ENCODE peak calls at places on chromosomes 2 and 18, in six cellular contexts. H is GM13977, J is stomach, L is pancreas, Y is bronchial epithelial cell, Z is body of pancreas. U is an unnamed sample.

GRCh38 chr2:230658877-230659652 is 53.6 kb upstream of the CAB39 start:
- DNase-seq in H (peak; percentile 75), J (no peak), L (no peak), Z (no peak), Y (no peak), U (no peak)

GRCh38 chr18:57497372-57498294 is 62.5 kb downstream of the ONECUT2 start:
- DNase-seq in H (no peak), Y (peak; percentile 30), L (no peak), Z (no peak), J (no peak), U (peak; percentile 72)

GRCh38 chr2:52074139-52074719 is 1042.3 kb upstream of the NRXN1 start:
- DNase-seq in L (no peak), J (no peak), Y (no peak), Z (no peak), H (no peak), U (no peak)

GRCh38 chr2:238476258-238476657 is 49.5 kb downstream of the ASB1 start:
- DNase-seq in Z (no peak), J (no peak), Y (no peak), L (no peak), H (no peak), U (no peak)

GRCh38 chr2:216057688-216058193 is 23.9 kb downstream of the PECR start:
- DNase-seq in H (peak; percentile 71), Y (peak; percentile 70), Z (peak; percentile 29), L (peak; percentile 26), J (peak; percentile 40), U (no peak)

GRCh38 chr2:48795065-48795464 is 39.5 kb upstream of the LHCGR start:
- DNase-seq in L (no peak), H (no peak), Z (no peak), J (no peak), Y (no peak), U (no peak)

GRCh38 chr18:11871501-11871900 is 20.3 kb downstream of the CHMP1B start:
- DNase-seq in Y (peak; percentile 48), H (peak; percentile 57), L (no peak), J (no peak), Z (no peak), U (no peak)

GRCh38 chr18:8657873-8658521 is 47.4 kb upstream of the MTCL1 start:
- DNase-seq in Z (peak; percentile 27), L (no peak), H (no peak), Y (peak; percentile 75), J (no peak), U (peak; percentile 11)

GRCh38 chr2:211867845-211868361 is 670.7 kb downstream of the ERBB4 start:
- DNase-seq in Y (peak; percentile 73), J (no peak), H (peak; percentile 8), L (no peak), Z (no peak), U (peak; percentile 33)

GRCh38 chr2:239278941-239279365 is 121.9 kb downstream of the HDAC4 start:
- DNase-seq in J (no peak), Z (no peak), Y (peak; percentile 23), H (no peak), L (no peak), U (peak; percentile 63)

GRCh38 chr18:54254265-54254758 is 15.0 kb upstream of the POLI start:
- DNase-seq in Z (peak; percentile 64), Y (peak; percentile 87), L (peak; percentile 34), H (no peak), J (no peak), U (peak; percentile 60)

GRCh38 chr18:45249306-45249705 is 366.0 kb upstream of the SLC14A2 start:
- DNase-seq in Z (no peak), Y (no peak), J (no peak), H (no peak), L (no peak), U (no peak)

GRCh38 chr2:237726401-237726830 is 72.2 kb upstream of the RBM44 start:
- DNase-seq in H (no peak), Y (peak; percentile 68), J (peak; percentile 65), L (peak; percentile 53), Z (peak; percentile 70), U (peak; percentile 67)

GRCh38 chr2:224669449-224669848 is 46.7 kb downstream of the CCDC195 start:
- DNase-seq in Z (no peak), H (no peak), Y (no peak), L (no peak), J (no peak), U (no peak)

GRCh38 chr2:226378733-226379132 is 420.9 kb downstream of the IRS1 start:
- DNase-seq in Z (no peak), J (no peak), H (no peak), L (peak; percentile 17), Y (peak; percentile 61), U (no peak)

GRCh38 chr2:152421521-152422367 is 86.8 kb downstream of the FMNL2 start:
- DNase-seq in J (peak; percentile 42), Y (peak; percentile 99), H (no peak), Z (peak; percentile 57), L (peak; percentile 38), U (peak; percentile 98)

GRCh38 chr2:3692375-3692774 is 11.0 kb upstream of the DCDC2C start:
- DNase-seq in Y (peak; percentile 45), L (no peak), Z (no peak), J (no peak), H (no peak), U (peak; percentile 48)

GRCh38 chr2:239166201-239166834 is 234.5 kb downstream of the HDAC4 start:
- DNase-seq in H (no peak), Z (no peak), L (peak; percentile 10), J (no peak), Y (no peak), U (no peak)

GRCh38 chr2:113240915-113241911 is 37.5 kb downstream of the PAX8 start:
- DNase-seq in Y (peak; percentile 100), Z (peak; percentile 31), L (no peak), H (no peak), J (peak; percentile 56), U (peak; percentile 100)

GRCh38 chr2:225233234-225233633 is 166.3 kb upstream of the NYAP2 start:
- DNase-seq in Y (peak; percentile 13), Z (no peak), J (no peak), L (no peak), H (no peak), U (no peak)

GRCh38 chr2:2165135-2165534 is 165.9 kb downstream of the MYT1L start:
- DNase-seq in Z (no peak), H (no peak), L (no peak), Y (no peak), J (no peak), U (no peak)

GRCh38 chr2:133641497-133641896 is 73.2 kb upstream of the NCKAP5 start:
- DNase-seq in Y (peak; percentile 99), Z (no peak), J (peak; percentile 47), L (no peak), H (no peak), U (peak; percentile 4)

GRCh38 chr2:1748741-1749488 is 4.6 kb upstream of the PXDN start:
- DNase-seq in H (no peak), L (no peak), J (peak; percentile 17), Z (no peak), Y (no peak), U (no peak)

GRCh38 chr18:35248429-35248828 is 7.6 kb downstream of the ZNF397 start:
- DNase-seq in Z (no peak), J (no peak), L (no peak), H (no peak), Y (no peak), U (no peak)

GRCh38 chr2:128644745-128645256 is 326.1 kb upstream of the HS6ST1 start:
- DNase-seq in L (peak; percentile 8), Y (peak; percentile 1), Z (no peak), J (peak; percentile 3), H (no peak), U (no peak)
- TF ChIP-seq CTCF in L (no peak), Y (no peak), Z (no peak), J (no peak), H (no peak), U (no peak)

DNA sequence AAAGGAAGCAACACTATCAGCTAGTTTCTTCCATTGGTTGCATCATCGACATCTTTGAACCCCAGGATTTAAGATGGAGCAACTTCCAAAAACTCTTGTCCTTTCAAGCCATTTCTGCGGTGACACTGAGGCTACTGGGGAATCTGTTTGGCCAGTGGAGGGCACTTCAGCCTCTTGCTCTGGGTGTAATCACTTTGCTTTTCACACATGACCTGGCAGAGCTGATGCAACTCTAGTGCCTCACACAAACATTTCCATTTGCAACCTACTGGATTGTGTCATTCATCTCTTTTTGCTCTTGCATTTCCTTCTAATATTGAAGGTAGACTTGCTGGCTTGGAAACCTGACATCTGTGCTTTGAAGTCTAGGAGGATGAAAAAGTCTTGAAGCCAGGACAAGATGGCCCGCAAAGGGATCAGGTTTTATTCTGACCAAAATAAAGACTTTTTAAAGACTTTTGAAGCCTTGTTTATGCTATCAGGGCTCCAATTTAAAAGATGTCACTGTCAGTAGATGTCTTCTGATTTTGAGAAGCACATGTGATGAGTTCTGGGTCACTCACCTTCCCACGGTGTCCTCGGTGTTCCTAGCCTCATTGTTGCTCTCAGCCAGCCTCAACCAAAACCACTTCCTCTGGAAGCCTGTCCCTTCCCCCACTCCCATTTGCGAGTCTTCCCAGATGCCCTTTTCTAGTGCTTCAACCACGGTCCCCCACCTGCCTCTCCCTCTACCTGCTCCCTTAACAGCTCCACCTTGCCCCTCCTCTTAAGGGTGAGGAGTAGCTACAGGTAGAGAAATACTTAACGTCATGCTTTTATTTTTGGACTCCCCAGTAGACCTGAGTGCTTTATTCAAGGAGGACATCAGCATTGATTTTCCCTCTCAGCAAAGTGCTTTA is 69.7 kb upstream of the KCNE4 start:
- DNase-seq in J (peak; percentile 56), Y (peak; percentile 70), Z (peak; percentile 76), L (peak; percentile 61), H (no peak), U (peak; percentile 85)
- TF ChIP-seq CTCF in J (no peak), Y (peak; percentile 72), Z (peak; percentile 46), L (peak; percentile 33), H (no peak), U (peak; percentile 47)

GRCh38 chr2:149486664-149487063 is 100.9 kb downstream of the MMADHC start:
- DNase-seq in L (no peak), H (no peak), J (no peak), Y (no peak), Z (no peak), U (no peak)

GRCh38 chr2:149489452-149489851 is 98.1 kb downstream of the MMADHC start:
- DNase-seq in H (no peak), J (no peak), Z (no peak), Y (no peak), L (no peak), U (no peak)

GRCh38 chr2:149490296-149490695 is 97.3 kb downstream of the MMADHC start:
- DNase-seq in J (no peak), H (no peak), Z (no peak), Y (no peak), L (no peak), U (peak; percentile 12)

GRCh38 chr2:149488719-149489440 is 98.7 kb downstream of the MMADHC start:
- DNase-seq in Y (no peak), H (no peak), J (no peak), Z (no peak), L (no peak), U (no peak)

DNA sequence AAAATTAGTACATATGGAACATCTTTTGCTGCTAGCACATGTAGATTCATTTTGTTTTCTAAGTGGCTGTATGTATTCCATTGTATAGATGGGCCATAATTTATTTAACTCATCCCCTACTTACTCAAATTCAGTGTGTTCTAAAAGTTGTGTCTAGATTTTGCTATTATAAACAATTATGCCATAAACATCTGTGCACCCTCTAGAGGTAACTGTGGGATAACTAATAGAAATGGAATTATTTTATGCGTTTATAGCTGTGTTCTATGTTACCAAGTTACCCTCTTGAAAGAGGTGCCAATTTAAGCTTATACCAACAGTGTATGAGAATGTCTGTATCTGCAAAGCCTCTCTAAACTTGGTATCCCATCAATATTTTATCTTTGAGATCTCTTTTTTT is 100.4 kb downstream of the MMADHC start:
- DNase-seq in Z (no peak), J (no peak), L (no peak), Y (no peak), H (no peak), U (no peak)
- TF ChIP-seq CTCF in Z (no peak), J (no peak), L (no peak), Y (no peak), H (no peak), U (peak; percentile 29)

GRCh38 chr2:127157651-127158460 is 50.9 kb upstream of the BIN1 start:
- DNase-seq in Y (no peak), J (peak; percentile 20), L (no peak), H (no peak), Z (no peak), U (no peak)
- TF ChIP-seq CTCF in Y (no peak), J (no peak), L (no peak), H (peak; percentile 17), Z (no peak), U (no peak)

U was measured in MCF 10A.